ENCODE peak calls at places on chromosomes 2 and 18, in six cellular contexts. One of them, this sample, is unnamed.

GRCh38 chr2:94982661-94983060 is 42.8 kb upstream of the MAL start:
- DNase-seq in K562: no peak
- DNase-seq in A549: no peak
- DNase-seq in HepG2: no peak
- DNase-seq in endothelial cell of umbilical vein: no peak
- DNase-seq in GM12878: no peak
- DNase-seq in this sample: peak; percentile 9

GRCh38 chr2:108573070-108573469 is 38.8 kb downstream of the LIMS1 start:
- DNase-seq in K562: no peak
- DNase-seq in GM12878: no peak
- DNase-seq in A549: no peak
- DNase-seq in HepG2: no peak
- DNase-seq in endothelial cell of umbilical vein: no peak
- DNase-seq in this sample: peak; percentile 49

GRCh38 chr2:25899404-25899925 is 21.2 kb upstream of the ASXL2 start:
- DNase-seq in endothelial cell of umbilical vein: no peak
- DNase-seq in HepG2: no peak
- DNase-seq in K562: no peak
- DNase-seq in A549: no peak
- DNase-seq in GM12878: no peak
- DNase-seq in this sample: no peak

GRCh38 chr2:55843096-55843991 is 80.2 kb downstream of the EFEMP1 start:
- DNase-seq in GM12878: no peak
- DNase-seq in A549: peak; percentile 18
- DNase-seq in K562: peak; percentile 19
- DNase-seq in endothelial cell of umbilical vein: peak; percentile 81
- DNase-seq in HepG2: peak; percentile 59
- DNase-seq in this sample: no peak

GRCh38 chr2:144942516-144943256 is 422.8 kb upstream of the ZEB2 start:
- DNase-seq in endothelial cell of umbilical vein: peak; percentile 88
- DNase-seq in GM12878: no peak
- DNase-seq in K562: peak; percentile 20
- DNase-seq in HepG2: no peak
- DNase-seq in A549: peak; percentile 26
- DNase-seq in this sample: no peak

GRCh38 chr2:23988371-23988770 is 21.5 kb upstream of the MFSD2B start:
- DNase-seq in K562: peak; percentile 37
- DNase-seq in endothelial cell of umbilical vein: peak; percentile 35
- DNase-seq in GM12878: no peak
- DNase-seq in A549: peak; percentile 48
- DNase-seq in HepG2: peak; percentile 13
- DNase-seq in this sample: peak; percentile 34

GRCh38 chr2:100673691-100674485 is 111.1 kb downstream of the PDCL3 start:
- DNase-seq in GM12878: no peak
- DNase-seq in HepG2: no peak
- DNase-seq in endothelial cell of umbilical vein: no peak
- DNase-seq in A549: no peak
- DNase-seq in K562: no peak
- DNase-seq in this sample: no peak

GRCh38 chr2:108534577-108535379 is 508 bp downstream of the LIMS1 start:
- DNase-seq in A549: peak; percentile 32
- DNase-seq in endothelial cell of umbilical vein: peak; percentile 75
- DNase-seq in HepG2: peak; percentile 43
- DNase-seq in K562: peak; percentile 44
- DNase-seq in GM12878: no peak
- DNase-seq in this sample: peak; percentile 71

GRCh38 chr18:54416459-54416858 is 58.8 kb downstream of the C18orf54 start:
- DNase-seq in GM12878: no peak
- DNase-seq in K562: no peak
- DNase-seq in A549: no peak
- DNase-seq in HepG2: no peak
- DNase-seq in endothelial cell of umbilical vein: no peak
- DNase-seq in this sample: no peak

GRCh38 chr18:23887493-23887892 is 127.1 kb upstream of the TTC39C start:
- DNase-seq in GM12878: no peak
- DNase-seq in A549: no peak
- DNase-seq in endothelial cell of umbilical vein: no peak
- DNase-seq in K562: no peak
- DNase-seq in HepG2: no peak
- DNase-seq in this sample: no peak

GRCh38 chr18:36406805-36407204 is 109.3 kb downstream of the FHOD3 start:
- DNase-seq in HepG2: no peak
- DNase-seq in K562: no peak
- DNase-seq in A549: no peak
- DNase-seq in endothelial cell of umbilical vein: no peak
- DNase-seq in GM12878: no peak
- DNase-seq in this sample: no peak

GRCh38 chr18:27057459-27058302 is 127.4 kb downstream of the CHST9 start:
- DNase-seq in endothelial cell of umbilical vein: no peak
- DNase-seq in HepG2: peak; percentile 65
- DNase-seq in A549: no peak
- DNase-seq in K562: no peak
- DNase-seq in GM12878: no peak
- DNase-seq in this sample: no peak

GRCh38 chr18:9000736-9001135 is 101.8 kb upstream of the NDUFV2 start:
- DNase-seq in GM12878: no peak
- DNase-seq in A549: no peak
- DNase-seq in K562: no peak
- DNase-seq in endothelial cell of umbilical vein: no peak
- DNase-seq in HepG2: no peak
- DNase-seq in this sample: no peak

GRCh38 chr2:188695953-188696352 is 278.2 kb upstream of the COL3A1 start:
- DNase-seq in GM12878: no peak
- DNase-seq in endothelial cell of umbilical vein: no peak
- DNase-seq in A549: no peak
- DNase-seq in HepG2: no peak
- DNase-seq in K562: no peak
- DNase-seq in this sample: no peak

GRCh38 chr2:168180914-168181313 is 66.5 kb downstream of the STK39 start:
- DNase-seq in HepG2: peak; percentile 94
- DNase-seq in K562: no peak
- DNase-seq in A549: no peak
- DNase-seq in endothelial cell of umbilical vein: no peak
- DNase-seq in GM12878: no peak
- DNase-seq in this sample: no peak

GRCh38 chr18:46289931-46290330 is 185.7 kb downstream of the HAUS1 start:
- DNase-seq in K562: no peak
- DNase-seq in endothelial cell of umbilical vein: no peak
- DNase-seq in HepG2: no peak
- DNase-seq in A549: no peak
- DNase-seq in GM12878: no peak
- DNase-seq in this sample: no peak

GRCh38 chr2:26008851-26009566 is 24.9 kb upstream of the RAB10 start:
- DNase-seq in GM12878: peak; percentile 19
- DNase-seq in endothelial cell of umbilical vein: peak; percentile 64
- DNase-seq in HepG2: peak; percentile 48
- DNase-seq in K562: peak; percentile 32
- DNase-seq in A549: peak; percentile 68
- DNase-seq in this sample: peak; percentile 99

GRCh38 chr2:68811364-68811763 is 59.8 kb downstream of the BMP10 start:
- DNase-seq in K562: no peak
- DNase-seq in A549: no peak
- DNase-seq in GM12878: no peak
- DNase-seq in endothelial cell of umbilical vein: peak; percentile 91
- DNase-seq in HepG2: no peak
- DNase-seq in this sample: no peak

GRCh38 chr2:73386342-73386868 is 769 bp downstream of the ALMS1 start:
- DNase-seq in endothelial cell of umbilical vein: no peak
- DNase-seq in HepG2: no peak
- DNase-seq in GM12878: no peak
- DNase-seq in A549: no peak
- DNase-seq in K562: no peak
- DNase-seq in this sample: no peak

GRCh38 chr2:186695081-186695756 is 1.4 kb downstream of the FAM171B start:
- DNase-seq in GM12878: no peak
- DNase-seq in K562: no peak
- DNase-seq in endothelial cell of umbilical vein: peak; percentile 61
- DNase-seq in A549: no peak
- DNase-seq in HepG2: no peak
- DNase-seq in this sample: no peak

GRCh38 chr2:28470759-28471158 is 25.1 kb upstream of the PLB1 start:
- DNase-seq in endothelial cell of umbilical vein: no peak
- DNase-seq in GM12878: no peak
- DNase-seq in HepG2: no peak
- DNase-seq in A549: no peak
- DNase-seq in K562: no peak
- DNase-seq in this sample: no peak

DNA sequence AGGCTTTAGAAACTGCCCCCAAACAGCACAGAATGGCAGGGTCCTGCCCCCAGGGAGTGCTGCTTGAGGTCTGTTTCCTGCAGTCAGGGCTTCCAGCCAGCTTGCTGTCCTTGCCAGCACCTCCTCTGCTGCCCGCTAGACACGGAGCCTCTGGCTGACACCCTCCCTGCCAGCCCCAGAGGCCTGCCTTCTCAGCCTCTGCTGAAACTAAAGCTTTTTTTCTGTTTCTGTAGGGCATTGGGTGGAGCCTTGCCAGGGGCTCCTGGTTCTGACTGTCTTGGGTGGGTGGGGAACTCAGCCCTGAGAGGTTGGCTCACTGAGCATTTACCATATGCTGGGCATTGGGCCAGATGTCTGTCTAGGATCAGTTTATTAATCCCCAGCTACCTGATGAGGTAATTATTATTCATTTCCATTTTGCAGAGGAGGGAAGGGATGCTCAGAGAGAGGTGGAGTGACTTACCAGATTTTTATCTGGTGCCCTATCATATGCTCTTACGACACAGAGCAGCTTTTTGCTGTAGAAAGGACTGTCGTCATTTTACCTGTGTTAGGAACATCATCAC is 35.4 kb downstream of the INPP4A start:
- DNase-seq in A549: no peak
- DNase-seq in GM12878: no peak
- DNase-seq in HepG2: no peak
- DNase-seq in endothelial cell of umbilical vein: peak; percentile 89
- DNase-seq in K562: no peak
- DNase-seq in this sample: peak; percentile 85
- TF ChIP-seq MAX in A549: no peak
- TF ChIP-seq MAX in GM12878: no peak
- TF ChIP-seq MAX in HepG2: no peak
- TF ChIP-seq MAX in endothelial cell of umbilical vein: no peak
- TF ChIP-seq MAX in K562: no peak
- TF ChIP-seq MAX in this sample: no peak

GRCh38 chr18:77711096-77711495 is 461.4 kb downstream of the GALR1 start:
- DNase-seq in HepG2: no peak
- DNase-seq in GM12878: no peak
- DNase-seq in A549: no peak
- DNase-seq in K562: no peak
- DNase-seq in endothelial cell of umbilical vein: no peak
- DNase-seq in this sample: peak; percentile 7
- TF ChIP-seq CTCF in HepG2: no peak
- TF ChIP-seq CTCF in GM12878: peak; percentile 16
- TF ChIP-seq CTCF in A549: peak; percentile 13
- TF ChIP-seq CTCF in K562: no peak
- TF ChIP-seq CTCF in endothelial cell of umbilical vein: no peak
- TF ChIP-seq CTCF in this sample: peak; percentile 27

GRCh38 chr2:33275689-33276444 is 200.6 kb upstream of the RASGRP3 start:
- DNase-seq in GM12878: no peak
- DNase-seq in K562: peak; percentile 71
- DNase-seq in endothelial cell of umbilical vein: peak; percentile 80
- DNase-seq in HepG2: peak; percentile 78
- DNase-seq in A549: peak; percentile 93
- DNase-seq in this sample: peak; percentile 41
- TF ChIP-seq MYC in GM12878: no peak
- TF ChIP-seq MYC in K562: no peak
- TF ChIP-seq MYC in endothelial cell of umbilical vein: peak; percentile 75
- TF ChIP-seq MYC in HepG2: peak; percentile 19
- TF ChIP-seq MYC in A549: no peak
- TF ChIP-seq MYC in this sample: no peak

GRCh38 chr2:158687315-158687714 is 107.8 kb upstream of the DAPL1 start:
- DNase-seq in endothelial cell of umbilical vein: no peak
- DNase-seq in GM12878: no peak
- DNase-seq in K562: no peak
- DNase-seq in A549: no peak
- DNase-seq in HepG2: no peak
- DNase-seq in this sample: no peak
- TF ChIP-seq MAX in endothelial cell of umbilical vein: no peak
- TF ChIP-seq MAX in GM12878: no peak
- TF ChIP-seq MAX in K562: no peak
- TF ChIP-seq MAX in A549: no peak
- TF ChIP-seq MAX in HepG2: no peak
- TF ChIP-seq MAX in this sample: no peak

GRCh38 chr2:189702071-189702470 is 27.6 kb downstream of the ANKAR start:
- DNase-seq in K562: peak; percentile 23
- DNase-seq in HepG2: peak; percentile 21
- DNase-seq in endothelial cell of umbilical vein: peak; percentile 17
- DNase-seq in GM12878: no peak
- DNase-seq in A549: no peak
- DNase-seq in this sample: peak; percentile 27
- TF ChIP-seq CTCF in K562: no peak
- TF ChIP-seq CTCF in HepG2: no peak
- TF ChIP-seq CTCF in endothelial cell of umbilical vein: no peak
- TF ChIP-seq CTCF in GM12878: no peak
- TF ChIP-seq CTCF in A549: no peak
- TF ChIP-seq CTCF in this sample: peak; percentile 16

GRCh38 chr2:134527398-134527797 is 191.4 kb downstream of the TMEM163 start:
- DNase-seq in GM12878: no peak
- DNase-seq in A549: no peak
- DNase-seq in endothelial cell of umbilical vein: no peak
- DNase-seq in K562: no peak
- DNase-seq in HepG2: no peak
- DNase-seq in this sample: no peak

GRCh38 chr2:134518101-134518500 is 200.7 kb downstream of the TMEM163 start:
- DNase-seq in A549: no peak
- DNase-seq in HepG2: no peak
- DNase-seq in K562: no peak
- DNase-seq in GM12878: no peak
- DNase-seq in endothelial cell of umbilical vein: no peak
- DNase-seq in this sample: no peak

GRCh38 chr2:134522436-134522835 is 196.4 kb downstream of the TMEM163 start:
- DNase-seq in HepG2: no peak
- DNase-seq in endothelial cell of umbilical vein: no peak
- DNase-seq in K562: no peak
- DNase-seq in GM12878: no peak
- DNase-seq in A549: no peak
- DNase-seq in this sample: no peak

DNA sequence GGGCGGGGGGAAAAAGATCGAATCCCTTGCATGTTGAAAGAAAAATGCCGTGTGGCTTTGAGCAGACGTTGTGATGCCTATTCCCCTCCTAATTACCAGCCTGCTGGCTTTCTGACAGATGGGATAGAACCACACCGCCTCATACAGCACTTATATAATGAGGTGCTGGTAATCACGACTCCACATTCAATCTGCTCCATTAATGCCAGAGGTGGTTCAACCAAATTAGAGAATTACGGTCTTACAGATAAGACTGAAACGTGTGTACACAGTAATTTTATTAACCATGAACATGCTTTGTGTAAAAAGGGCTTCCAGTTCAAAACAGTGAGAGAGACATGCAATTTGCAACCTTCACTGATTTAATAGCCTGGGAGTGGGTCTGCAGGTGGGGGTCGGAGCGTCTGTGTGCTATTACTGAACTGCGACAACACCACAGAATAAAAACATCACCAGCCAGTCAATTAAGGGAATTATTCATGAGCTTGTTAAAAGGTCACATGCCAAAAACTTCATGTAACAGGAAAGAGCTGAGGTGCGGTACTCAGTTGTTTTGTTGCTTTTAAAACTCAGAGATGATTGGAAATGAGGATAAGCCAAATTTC is 195.8 kb downstream of the TMEM163 start:
- DNase-seq in endothelial cell of umbilical vein: no peak
- DNase-seq in GM12878: no peak
- DNase-seq in A549: no peak
- DNase-seq in K562: no peak
- DNase-seq in HepG2: no peak
- DNase-seq in this sample: no peak
- TF ChIP-seq MYC in endothelial cell of umbilical vein: no peak
- TF ChIP-seq MYC in GM12878: no peak
- TF ChIP-seq MYC in A549: no peak
- TF ChIP-seq MYC in K562: no peak
- TF ChIP-seq MYC in HepG2: no peak
- TF ChIP-seq MYC in this sample: no peak

This sample was measured in NB4.